ENCODE peak calls at places on chromosomes 6 and 20, in ten cellular contexts. B is tibial nerve, V is body of pancreas, H is ovary, P is breast epithelium, W is Peyer's patch, R is heart left ventricle, Q is suprapubic skin, K is transverse colon, A is stomach. T is an unnamed sample. For H3K27me3, the result is how much of the 10 kb centered on the place peaks cover.

GRCh38 chr6:136470044-136470443 is 80.2 kb downstream of the MAP7 start:
- DNase-seq in Q (no peak), K (no peak), V (no peak), B (no peak), P (no peak), H (no peak), A (no peak), W (no peak), R (no peak), T (no peak)

GRCh38 chr6:111673871-111674270 is 68.2 kb upstream of the TRAF3IP2 start:
- DNase-seq in K (no peak), Q (no peak), V (no peak), R (no peak), A (no peak), W (no peak), H (no peak), B (no peak), P (no peak), T (no peak)

GRCh38 chr6:11934638-11935037 is 77.5 kb upstream of the HIVEP1 start:
- DNase-seq in K (no peak), W (no peak), P (no peak), A (no peak), Q (no peak), V (no peak), R (no peak), B (no peak), H (no peak), T (no peak)

GRCh38 chr6:150293423-150294280 is 75.2 kb upstream of the IYD start:
- DNase-seq in W (no peak), V (no peak), Q (no peak), K (no peak), H (no peak), B (no peak), A (no peak), P (no peak), R (no peak), T (no peak)

GRCh38 chr20:52432740-52433139 is 241.2 kb upstream of the ZFP64 start:
- DNase-seq in V (no peak), H (no peak), W (no peak), A (no peak), Q (no peak), K (no peak), B (no peak), R (no peak), P (no peak), T (no peak)

GRCh38 chr6:160477901-160478300 is 129.7 kb downstream of the SLC22A3 start:
- DNase-seq in H (no peak), A (no peak), R (no peak), K (no peak), Q (no peak), B (no peak), W (no peak), P (no peak), V (no peak), T (no peak)

GRCh38 chr6:138109042-138109997 is 2.1 kb upstream of the PERP start:
- DNase-seq in K (peak), H (peak), W (peak), Q (peak), R (peak), P (peak), B (peak), A (peak), V (peak), T (no peak)

GRCh38 chr6:149964243-149965190 is 774 bp downstream of the ULBP1 start:
- DNase-seq in B (no peak), P (no peak), H (no peak), Q (no peak), R (no peak), A (no peak), V (no peak), W (no peak), K (no peak), T (no peak)

GRCh38 chr6:22322103-22322882 is 25.5 kb upstream of the PRL start:
- DNase-seq in V (no peak), Q (no peak), B (no peak), W (no peak), P (no peak), A (no peak), K (no peak), H (no peak), R (no peak), T (no peak)

DNA sequence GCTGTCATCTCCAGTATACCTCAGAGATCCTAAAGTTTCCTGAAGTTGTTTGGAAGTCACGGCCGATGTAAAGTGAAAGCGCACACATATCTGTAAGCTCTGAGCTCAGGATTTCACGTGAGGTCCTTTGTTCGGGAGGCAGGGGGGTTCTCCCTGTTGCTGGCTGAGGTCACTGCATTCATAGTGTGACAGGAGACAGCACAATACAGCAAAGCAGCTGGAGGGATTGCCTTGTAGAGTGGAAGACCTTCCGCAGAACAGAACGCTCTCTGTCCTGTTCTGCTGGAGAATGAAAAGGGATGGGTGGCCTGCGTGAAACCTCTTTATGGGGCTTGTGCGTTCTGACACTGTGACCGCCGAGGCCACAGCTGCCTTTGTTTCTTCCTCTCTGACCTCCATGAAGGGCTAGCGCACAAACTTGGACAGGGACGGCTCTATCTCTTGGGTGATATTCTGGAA is 13.4 kb upstream of the SERPINB1 start:
- DNase-seq in R (no peak), A (no peak), P (no peak), B (no peak), W (no peak), H (no peak), V (no peak), Q (no peak), K (no peak), T (no peak)
- TF ChIP-seq POLR2A in R (no peak), A (no peak), P (no peak), B (no peak), W (no peak), H (no peak), V (no peak), Q (no peak), K (no peak), T (no peak)

GRCh38 chr6:27770724-27771123 is 141.5 kb downstream of the OR2B2 start:
- DNase-seq in V (no peak), H (no peak), Q (no peak), W (no peak), B (no peak), K (no peak), A (no peak), P (no peak), R (no peak), T (no peak)
- H3K27me3 ChIP-seq in V (under half), H (under half), Q (under half), W (under half), B (under half), K (under half), A (under half), P (under half), R (under half), T (under half)

GRCh38 chr20:57748601-57749130 is 38.9 kb upstream of the PMEPA1 start:
- DNase-seq in K (peak), P (peak), V (peak), B (peak), H (peak), R (peak), W (peak), Q (peak), A (peak), T (no peak)
- H3K4me3 ChIP-seq in K (peak), P (peak), V (no peak), B (peak), H (peak), R (no peak), W (peak), Q (peak), A (peak), T (peak)

GRCh38 chr20:328596-329324 is 3.4 kb downstream of the SOX12 start:
- DNase-seq in H (no peak), A (no peak), V (no peak), Q (no peak), K (no peak), R (no peak), P (no peak), B (no peak), W (no peak), T (no peak)

GRCh38 chr20:326645-327031 is 1.3 kb downstream of the SOX12 start:
- DNase-seq in P (no peak), V (no peak), B (no peak), H (no peak), Q (no peak), W (no peak), A (peak), K (peak), R (peak), T (no peak)

GRCh38 chr20:327946-328563 is 2.7 kb downstream of the SOX12 start:
- DNase-seq in H (no peak), W (no peak), P (no peak), V (no peak), K (no peak), Q (no peak), A (no peak), B (no peak), R (peak), T (no peak)

GRCh38 chr20:325889-326644 is 715 bp downstream of the SOX12 start:
- DNase-seq in R (peak), A (peak), Q (peak), V (peak), P (peak), K (peak), B (no peak), W (peak), H (peak), T (no peak)

GRCh38 chr20:327041-327945 is 1.9 kb downstream of the SOX12 start:
- DNase-seq in Q (peak), W (peak), R (peak), H (peak), B (peak), K (peak), V (peak), P (peak), A (peak), T (no peak)
- TF ChIP-seq POLR2A in Q (no peak), W (no peak), R (no peak), H (peak), B (no peak), K (peak), V (no peak), P (no peak), A (no peak), T (peak)

GRCh38 chr20:57851025-57851682 is 141.3 kb upstream of the PMEPA1 start:
- DNase-seq in P (peak), Q (no peak), W (no peak), V (no peak), R (peak), K (no peak), B (no peak), A (no peak), H (no peak), T (peak)

GRCh38 chr20:57849126-57849867 is 139.5 kb upstream of the PMEPA1 start:
- DNase-seq in H (no peak), W (no peak), V (no peak), A (no peak), Q (no peak), B (no peak), K (no peak), P (peak), R (no peak), T (peak)

GRCh38 chr20:57849868-57850215 is 140.0 kb upstream of the PMEPA1 start:
- DNase-seq in V (no peak), W (no peak), P (peak), A (no peak), B (no peak), K (no peak), Q (no peak), R (no peak), H (no peak), T (no peak)

GRCh38 chr20:57848282-57848681 is 138.5 kb upstream of the PMEPA1 start:
- DNase-seq in V (no peak), A (no peak), H (no peak), P (no peak), B (no peak), R (no peak), K (no peak), W (no peak), Q (no peak), T (no peak)

GRCh38 chr20:57851786-57852185 is 142.0 kb upstream of the PMEPA1 start:
- DNase-seq in V (no peak), H (no peak), B (no peak), Q (no peak), A (no peak), P (no peak), R (no peak), W (no peak), K (no peak), T (no peak)
- H3K27me3 ChIP-seq in V (under half), H (under half), B (under half), Q (under half), A (under half), P (under half), R (under half), W (under half), K (under half), T (under half)

DNA sequence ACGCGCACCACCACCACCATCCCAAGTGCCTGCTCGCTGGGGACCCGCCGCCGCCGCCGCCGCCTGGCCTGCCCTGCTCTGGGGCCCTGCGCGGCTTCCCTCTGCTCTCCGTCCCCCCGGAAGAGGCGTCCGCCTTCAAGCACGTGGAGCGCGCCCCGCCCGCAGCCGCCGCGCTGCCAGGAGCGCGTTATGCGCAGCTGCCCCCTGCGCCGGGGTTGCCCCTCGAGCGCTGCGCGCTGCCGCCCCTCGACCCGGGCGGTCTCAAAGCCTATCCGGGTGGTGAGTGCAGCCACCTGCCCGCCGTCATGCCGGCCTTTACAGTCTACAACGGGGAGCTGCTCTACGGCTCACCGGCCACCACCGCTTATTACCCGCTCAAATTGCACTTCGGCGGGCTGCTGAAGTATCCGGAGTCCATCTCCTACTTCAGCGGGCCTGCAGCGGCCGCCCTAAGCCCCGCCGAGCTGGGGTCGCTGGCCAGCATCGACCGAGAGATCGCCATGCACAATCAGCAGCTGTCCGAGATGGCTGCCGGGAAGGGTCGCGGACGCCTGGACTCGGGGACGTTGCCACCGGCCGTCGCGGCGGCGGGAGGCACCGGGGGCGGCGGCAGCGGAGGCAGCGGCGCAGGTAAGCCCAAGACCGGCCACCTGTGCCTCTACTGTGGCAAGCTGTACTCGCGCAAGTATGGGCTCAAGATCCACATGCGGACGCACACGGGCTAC is 7.2 kb downstream of the PRDM13 start:
- DNase-seq in H (no peak), P (no peak), Q (no peak), A (no peak), K (no peak), V (no peak), B (no peak), R (no peak), W (no peak), T (no peak)
- H3K4me3 ChIP-seq in H (peak), P (peak), Q (peak), A (peak), K (peak), V (peak), B (peak), R (peak), W (peak), T (peak)

GRCh38 chr6:43368517-43369160 is 808 bp downstream of the ZNF318 start:
- DNase-seq in K (peak), B (peak), H (peak), Q (peak), W (no peak), P (no peak), V (peak), A (peak), R (peak), T (no peak)

GRCh38 chr6:43367245-43367984 is 2.0 kb downstream of the ZNF318 start:
- DNase-seq in K (no peak), R (no peak), Q (no peak), H (no peak), W (peak), A (no peak), V (no peak), B (no peak), P (no peak), T (no peak)

GRCh38 chr6:43373252-43373875 is 3.9 kb upstream of the ZNF318 start:
- DNase-seq in B (no peak), V (no peak), H (no peak), R (no peak), W (no peak), Q (no peak), K (no peak), P (no peak), A (no peak), T (no peak)

GRCh38 chr6:43369174-43370002 is at the start of gene ZNF318:
- DNase-seq in R (peak), V (peak), K (peak), H (peak), W (peak), Q (peak), A (peak), P (peak), B (peak), T (peak)
- TF ChIP-seq POLR2A in R (no peak), V (no peak), K (peak), H (peak), W (peak), Q (no peak), A (no peak), P (peak), B (peak), T (peak)

GRCh38 chr6:33505544-33506330 is 51.4 kb downstream of the ZBTB9 start:
- DNase-seq in A (no peak), V (no peak), H (no peak), P (no peak), K (no peak), W (no peak), B (no peak), Q (no peak), R (no peak), T (no peak)
- H3K27me3 ChIP-seq in A (under half), V (under half), H (under half), P (under half), K (under half), W (under half), B (under half), Q (under half), R (under half), T (under half)

DNA sequence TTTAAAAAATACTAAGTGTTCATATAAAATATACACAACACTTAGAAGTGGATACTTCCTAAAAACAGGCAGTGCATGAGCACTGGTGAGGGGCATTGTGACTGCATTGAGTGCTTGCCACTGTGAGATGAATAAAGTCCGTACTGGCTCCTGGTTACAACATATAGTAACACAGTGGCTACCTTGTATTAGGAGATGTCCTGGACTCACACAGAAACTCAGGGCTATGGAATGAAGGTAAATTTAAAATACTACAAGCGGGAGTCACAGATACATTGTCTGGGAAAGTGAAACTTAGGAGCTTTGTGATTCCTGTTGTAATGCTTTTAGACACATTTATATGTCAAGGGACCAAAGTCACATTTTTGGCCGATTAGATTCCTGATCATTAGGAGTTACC is 36.5 kb upstream of the HLA-G start:
- DNase-seq in P (no peak), A (no peak), Q (no peak), R (no peak), W (no peak), K (no peak), V (no peak), B (no peak), H (no peak), T (no peak)
- H3K4me3 ChIP-seq in P (no peak), A (no peak), Q (no peak), R (no peak), W (no peak), K (no peak), V (no peak), B (no peak), H (no peak), T (no peak)

T was measured in vagina.